ENCODE peak calls at places on chromosomes 11 and 22, in four cellular contexts. S is WTC11, M is K562, L is HepG2. Z is an unnamed sample.
A peak's percentile ranks its signal among the peaks of the same experiment; 100 is the strongest.

GRCh38 chr11:79045018-79045787 is 395.6 kb downstream of the TENM4 start:
- DNase-seq in S (no peak), M (no peak), L (no peak), Z (no peak)

GRCh38 chr22:37943471-37944198 is 9.8 kb downstream of the C22orf23 start:
- DNase-seq in S (no peak), M (no peak), L (no peak), Z (no peak)

GRCh38 chr22:23716811-23717801 is 26.3 kb downstream of the RGL4 start:
- DNase-seq in S (peak; percentile 90), M (peak; percentile 88), L (peak; percentile 67), Z (peak; percentile 97)

GRCh38 chr11:17183836-17184235 is 23.9 kb downstream of the PIK3C2A start:
- DNase-seq in S (no peak), M (no peak), L (no peak), Z (no peak)

GRCh38 chr22:25119609-25120008 is 80.0 kb upstream of the CRYBB3 start:
- DNase-seq in S (no peak), M (no peak), L (no peak), Z (no peak)

GRCh38 chr11:115316682-115317081 is 187.5 kb downstream of the CADM1 start:
- DNase-seq in S (no peak), M (no peak), L (no peak), Z (no peak)

GRCh38 chr11:96061730-96062524 is 138.0 kb upstream of the MTMR2 start:
- DNase-seq in S (no peak), M (no peak), L (peak; percentile 56), Z (no peak)

GRCh38 chr22:41713004-41713403 is 13.7 kb downstream of the MEI1 start:
- DNase-seq in S (no peak), M (no peak), L (peak; percentile 22), Z (no peak)

GRCh38 chr11:26583550-26583949 is 11.5 kb upstream of the MUC15 start:
- DNase-seq in S (no peak), M (no peak), L (no peak), Z (no peak)

DNA sequence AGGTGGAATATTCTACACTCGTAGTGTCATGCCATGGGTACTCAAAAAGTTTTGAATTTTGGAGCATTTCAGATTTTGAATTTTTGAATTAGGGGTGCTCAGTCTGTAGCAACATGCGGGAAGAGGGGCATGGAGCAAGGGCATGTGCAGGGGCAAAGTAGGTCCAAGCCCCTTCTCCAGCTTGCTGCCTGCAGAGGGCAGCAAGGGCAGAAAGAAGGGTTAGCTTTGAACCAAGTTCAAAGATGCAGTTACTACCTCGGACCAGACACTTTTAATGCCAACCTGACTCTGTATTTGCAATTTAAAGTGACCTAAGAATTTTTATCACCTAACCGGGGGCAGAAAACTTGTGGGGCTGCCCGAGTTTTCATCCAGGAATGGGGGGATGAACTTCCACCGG is 68.2 kb downstream of the CD82 start:
- DNase-seq in S (no peak), M (no peak), L (no peak), Z (no peak)
- TF ChIP-seq ELF4 in S (no peak), M (no peak), L (no peak), Z (no peak)

GRCh38 chr11:18313985-18314763 is 7.8 kb downstream of the HPS5 start:
- DNase-seq in S (no peak), M (no peak), L (no peak), Z (no peak)

GRCh38 chr11:18310800-18311340 is 11.1 kb downstream of the HPS5 start:
- DNase-seq in S (no peak), M (no peak), L (no peak), Z (no peak)

GRCh38 chr11:18312663-18313420 is 9.1 kb downstream of the HPS5 start:
- DNase-seq in S (no peak), M (no peak), L (no peak), Z (no peak)

GRCh38 chr11:18309691-18310090 is 12.2 kb downstream of the HPS5 start:
- DNase-seq in S (no peak), M (no peak), L (no peak), Z (no peak)

DNA sequence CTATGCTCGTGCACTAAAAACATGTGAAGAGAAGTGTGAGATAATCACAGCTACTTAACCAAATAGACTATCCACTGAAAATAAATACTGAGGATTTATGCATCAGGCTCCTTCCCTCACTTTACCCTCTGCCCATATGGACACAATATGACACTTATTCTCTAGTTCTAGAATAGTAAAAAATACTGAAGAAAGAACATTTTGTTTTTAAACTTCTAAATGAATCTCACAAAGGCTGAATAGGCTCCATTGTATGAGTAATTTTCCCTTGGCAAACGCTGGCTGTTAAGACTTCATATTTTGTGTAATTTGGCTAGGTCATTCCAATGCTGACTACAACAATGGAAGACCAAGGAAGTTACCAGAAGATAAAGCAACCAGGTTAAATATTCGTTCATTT is 9.9 kb downstream of the HPS5 start:
- DNase-seq in S (no peak), M (no peak), L (no peak), Z (no peak)
- TF ChIP-seq ELF4 in S (no peak), M (no peak), L (no peak), Z (no peak)

GRCh38 chr11:67492801-67493547 is 10.1 kb downstream of the AIP start:
- DNase-seq in S (peak; percentile 79), M (peak; percentile 58), L (no peak), Z (no peak)
- TF ChIP-seq ELF4 in S (no peak), M (no peak), L (no peak), Z (no peak)

GRCh38 chr11:47394050-47394321 is 14.4 kb upstream of the SLC39A13 start:
- DNase-seq in S (no peak), M (no peak), L (no peak), Z (no peak)

GRCh38 chr11:47391711-47392432 is 13.5 kb upstream of the SPI1 start:
- DNase-seq in S (no peak), M (no peak), L (no peak), Z (no peak)

GRCh38 chr11:47392546-47393162 is 14.3 kb upstream of the SPI1 start:
- DNase-seq in S (no peak), M (no peak), L (no peak), Z (no peak)

GRCh38 chr11:47394322-47395224 is 13.8 kb upstream of the SLC39A13 start:
- DNase-seq in S (no peak), M (peak; percentile 64), L (peak; percentile 38), Z (no peak)

DNA sequence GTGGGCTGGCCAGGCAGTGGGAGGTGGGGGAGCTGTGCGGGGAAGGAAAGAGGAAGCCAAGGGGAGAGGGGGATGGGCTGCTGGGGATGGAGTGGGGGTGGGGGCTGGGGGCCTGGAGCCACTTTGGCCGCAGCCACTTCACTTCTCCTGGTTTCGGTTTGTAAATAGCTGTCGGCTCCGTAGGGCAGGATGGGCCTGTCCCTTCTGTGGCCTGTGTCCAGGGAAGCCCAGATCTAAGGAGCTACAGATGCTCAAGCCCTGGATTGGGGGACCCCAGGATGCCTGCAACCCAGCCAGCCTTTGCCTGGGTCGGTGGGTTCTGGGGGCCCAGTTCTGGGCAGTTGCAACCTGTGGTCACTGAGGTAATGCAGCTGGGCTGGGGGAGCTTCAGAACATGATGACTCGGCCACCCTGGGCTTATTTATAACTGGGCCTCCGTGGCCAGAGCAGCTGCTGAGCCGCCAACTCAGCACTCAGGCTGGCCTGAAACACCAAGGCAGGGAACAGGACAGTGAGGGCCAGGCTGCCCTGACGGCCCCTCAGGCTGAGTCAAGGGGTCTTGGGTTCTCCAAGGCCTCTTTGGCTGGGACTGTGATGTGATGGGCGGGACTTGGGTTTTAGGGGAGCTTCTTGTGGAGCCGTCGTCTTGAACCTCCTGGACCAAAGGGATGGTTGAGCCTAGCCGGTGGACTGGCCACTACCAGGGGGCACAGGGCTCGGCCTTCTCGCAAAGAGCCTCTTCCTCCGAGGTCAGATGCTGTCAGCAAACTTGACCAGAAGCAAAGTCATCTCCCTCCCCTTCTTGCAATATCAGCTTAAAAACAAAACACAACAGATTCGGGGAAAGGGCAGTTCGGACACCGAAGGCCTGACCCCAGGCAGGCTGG is 15.0 kb upstream of the SLC39A13 start:
- DNase-seq in S (no peak), M (peak; percentile 57), L (no peak), Z (no peak)
- TF ChIP-seq ELF4 in S (no peak), M (no peak), L (no peak), Z (no peak)

GRCh38 chr11:34349882-34350281 is 7.9 kb downstream of the ABTB2 start:
- DNase-seq in S (no peak), M (no peak), L (no peak), Z (no peak)

GRCh38 chr11:34351687-34352469 is 5.9 kb downstream of the ABTB2 start:
- DNase-seq in S (no peak), M (no peak), L (no peak), Z (no peak)

GRCh38 chr11:34354782-34355181 is 3.0 kb downstream of the ABTB2 start:
- DNase-seq in S (no peak), M (no peak), L (no peak), Z (no peak)

GRCh38 chr11:34348919-34349318 is 8.9 kb downstream of the ABTB2 start:
- DNase-seq in S (no peak), M (no peak), L (no peak), Z (no peak)

DNA sequence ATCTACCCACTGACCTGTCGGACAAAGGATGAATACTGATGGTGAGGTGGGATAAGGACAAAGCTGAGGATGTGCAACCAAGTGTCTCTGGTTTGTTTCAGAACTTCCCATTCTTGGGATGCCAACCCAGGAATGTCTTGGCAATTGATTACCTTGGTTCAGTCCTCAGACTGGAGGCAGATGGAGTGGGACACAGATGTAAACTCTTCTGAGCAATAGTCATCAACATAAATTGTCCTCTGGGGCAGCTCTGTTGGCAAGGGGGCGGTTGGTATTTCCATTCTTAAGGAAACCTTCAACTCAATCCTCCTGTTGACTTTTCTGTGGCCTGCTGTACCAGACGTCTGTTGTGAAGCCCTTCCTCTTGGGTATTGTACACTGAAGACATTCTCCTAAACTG is 6.8 kb downstream of the ABTB2 start:
- DNase-seq in S (no peak), M (no peak), L (no peak), Z (no peak)
- TF ChIP-seq ELF4 in S (no peak), M (no peak), L (no peak), Z (no peak)

GRCh38 chr11:134235399-134235798 is 10.9 kb downstream of the VPS26B start:
- DNase-seq in S (no peak), M (no peak), L (peak; percentile 41), Z (no peak)

GRCh38 chr11:134238956-134239355 is 14.2 kb downstream of the THYN1 start:
- DNase-seq in S (no peak), M (no peak), L (no peak), Z (no peak)

GRCh38 chr11:134233729-134234179 is 9.3 kb downstream of the VPS26B start:
- DNase-seq in S (no peak), M (peak; percentile 72), L (no peak), Z (no peak)

GRCh38 chr11:134237557-134237922 is 13.1 kb downstream of the VPS26B start:
- DNase-seq in S (no peak), M (no peak), L (no peak), Z (no peak)

GRCh38 chr11:134236834-134237556 is 12.5 kb downstream of the VPS26B start:
- DNase-seq in S (no peak), M (no peak), L (no peak), Z (no peak)
- TF ChIP-seq ELF4 in S (no peak), M (no peak), L (no peak), Z (no peak)

GRCh38 chr11:119316729-119317591 is at the start of gene MCAM:
- DNase-seq in S (peak; percentile 48), M (peak; percentile 93), L (peak; percentile 41), Z (peak; percentile 72)
- TF ChIP-seq ELF4 in S (no peak), M (no peak), L (no peak), Z (no peak)